ENCODE peak calls at places on chromosomes 16 and 17, in five cellular contexts. J, O, E, Y and K are unnamed samples.

GRCh38 chr17:3732171-3732570 is 8.5 kb downstream of the HASPIN start:
- DNase-seq in J (no peak), Y (no peak), E (no peak), O (no peak), K (no peak)

GRCh38 chr17:75995385-75995925 is 5.2 kb upstream of the CDK3 start:
- DNase-seq in O (no peak), E (no peak), J (no peak), Y (no peak), K (no peak)

GRCh38 chr17:70655179-70655578 is 485.8 kb downstream of the KCNJ2 start:
- DNase-seq in E (no peak), J (no peak), Y (no peak), O (no peak), K (no peak)

GRCh38 chr16:67199011-67199807 is at the start of gene ELMO3:
- DNase-seq in J (no peak), O (no peak), E (no peak), Y (peak; percentile 86), K (no peak)

GRCh38 chr16:2985893-2986355 is 5.7 kb upstream of the PKMYT1 start:
- DNase-seq in E (no peak), Y (peak; percentile 68), J (no peak), O (peak; percentile 73), K (no peak)

GRCh38 chr17:76670020-76670707 is 26.6 kb upstream of the ST6GALNAC1 start:
- DNase-seq in O (no peak), J (no peak), E (no peak), Y (peak; percentile 64), K (no peak)

GRCh38 chr17:4233668-4234258 is 30.0 kb downstream of the ANKFY1 start:
- DNase-seq in J (no peak), E (no peak), O (peak; percentile 51), Y (no peak), K (no peak)

GRCh38 chr17:29782917-29783316 is 147.1 kb downstream of the SSH2 start:
- DNase-seq in E (no peak), O (no peak), Y (no peak), J (no peak), K (no peak)

GRCh38 chr17:8927395-8927794 is 38.1 kb downstream of the PIK3R5 start:
- DNase-seq in J (no peak), O (no peak), Y (no peak), E (no peak), K (no peak)

GRCh38 chr17:74429604-74430384 is 2.1 kb upstream of the GPRC5C start:
- DNase-seq in Y (peak; percentile 74), E (no peak), O (peak; percentile 40), J (no peak), K (no peak)

GRCh38 chr17:5913641-5914040 is 156.5 kb upstream of the WSCD1 start:
- DNase-seq in O (no peak), J (no peak), E (no peak), Y (no peak), K (no peak)

GRCh38 chr17:56960596-56961538 is at the start of gene COIL:
- DNase-seq in Y (peak; percentile 95), E (peak; percentile 52), O (peak; percentile 93), J (peak; percentile 92), K (peak; percentile 84)

GRCh38 chr17:5019475-5019956 is 15.7 kb downstream of the SLC52A1 start:
- DNase-seq in Y (no peak), O (no peak), J (peak; percentile 43), E (no peak), K (peak; percentile 48)

GRCh38 chr16:68756250-68757051 is 19.4 kb downstream of the CDH1 start:
- DNase-seq in J (no peak), E (no peak), Y (peak; percentile 70), O (no peak), K (peak; percentile 53)

GRCh38 chr16:50371936-50372595 is 3.3 kb upstream of the BRD7 start:
- DNase-seq in Y (no peak), O (no peak), E (no peak), J (no peak), K (no peak)

GRCh38 chr17:50147841-50148225 is 2.6 kb downstream of the PPP1R9B start:
- DNase-seq in O (peak; percentile 60), Y (no peak), J (no peak), E (no peak), K (no peak)

GRCh38 chr16:16139061-16139460 is 84.2 kb downstream of the ABCC6 start:
- DNase-seq in O (no peak), E (no peak), Y (no peak), J (no peak), K (no peak)

GRCh38 chr17:36532435-36532975 is 2.2 kb downstream of the MYO19 start:
- DNase-seq in O (no peak), J (no peak), E (no peak), Y (no peak), K (no peak)

GRCh38 chr16:73878616-73879015 is 418.0 kb upstream of the PSMD7 start:
- DNase-seq in J (peak; percentile 27), E (no peak), O (no peak), Y (no peak), K (no peak)

GRCh38 chr17:16091773-16092172 is 92.1 kb downstream of the TTC19 start:
- DNase-seq in E (no peak), J (no peak), Y (no peak), O (no peak), K (no peak)

GRCh38 chr16:76535-77272 is 1.3 kb upstream of the MPG start:
- DNase-seq in E (no peak), O (peak; percentile 84), J (peak; percentile 48), Y (peak; percentile 66), K (peak; percentile 52)

GRCh38 chr16:86772671-86773338 is 194.5 kb downstream of the FOXL1 start:
- DNase-seq in E (no peak), O (no peak), Y (no peak), J (no peak), K (no peak)

GRCh38 chr17:3761061-3761917 is 37.6 kb downstream of the HASPIN start:
- DNase-seq in J (no peak), Y (no peak), E (no peak), O (no peak), K (no peak)

GRCh38 chr17:47866941-47867340 is 16.0 kb upstream of the SP6 start:
- DNase-seq in J (no peak), O (no peak), Y (no peak), E (no peak), K (no peak)

GRCh38 chr17:16470302-16470701 is 21.7 kb downstream of the LRRC75A start:
- DNase-seq in J (no peak), E (no peak), O (no peak), Y (no peak), K (no peak)

GRCh38 chr17:31722251-31723056 is 136.6 kb downstream of the COPRS start:
- DNase-seq in E (no peak), O (peak; percentile 48), J (no peak), Y (peak; percentile 39), K (no peak)

GRCh38 chr17:50721194-50722010 is 2.0 kb downstream of the LUC7L3 start:
- DNase-seq in E (no peak), O (no peak), J (no peak), Y (no peak), K (no peak)

GRCh38 chr17:58184986-58185761 is 7.4 kb upstream of the EPX start:
- DNase-seq in O (no peak), J (no peak), Y (no peak), E (no peak), K (no peak)

DNA sequence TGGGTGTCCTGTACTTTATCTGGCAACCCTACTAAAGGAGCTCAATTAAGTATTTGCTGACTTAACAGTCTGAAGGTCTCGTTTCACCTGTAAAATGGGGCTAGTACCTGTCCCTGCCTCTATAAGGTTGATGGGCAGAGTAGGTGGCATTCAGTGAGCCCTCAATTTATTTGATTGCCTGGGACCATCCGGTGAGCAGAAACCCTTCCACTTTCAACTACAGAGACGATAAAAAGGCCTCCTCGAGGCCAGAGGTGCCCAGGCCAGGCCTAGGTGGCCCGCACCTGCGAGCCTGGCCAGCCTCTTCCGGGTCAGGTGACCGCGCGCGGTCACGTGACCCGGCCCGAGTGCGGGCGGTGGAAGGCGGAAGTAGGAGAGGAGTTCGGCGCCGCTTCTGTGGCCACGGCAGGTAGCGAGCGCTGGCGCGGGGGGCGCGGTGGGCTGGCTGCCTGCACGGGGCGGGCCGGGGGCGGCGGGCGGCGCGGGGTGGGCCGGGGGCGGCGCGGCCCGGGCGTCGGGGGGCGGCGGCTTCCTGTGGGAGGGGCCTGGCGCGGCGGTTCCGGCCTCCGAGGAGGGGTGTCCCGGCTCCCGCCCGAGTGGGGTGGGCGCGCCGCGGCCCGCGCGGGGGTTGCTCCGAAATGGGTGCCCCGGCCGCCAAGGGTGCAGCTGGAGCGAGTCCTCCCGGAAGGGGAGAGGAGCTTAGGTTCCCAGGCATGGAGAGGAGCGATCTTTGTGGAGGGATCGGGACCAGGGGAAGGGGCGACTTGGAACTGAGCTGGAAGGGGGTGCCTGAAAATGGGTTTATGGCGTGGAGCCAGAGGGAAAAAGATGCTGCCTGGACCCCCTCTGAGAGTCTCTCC is at the start of gene WWP2:
- DNase-seq in O (peak; percentile 80), J (peak; percentile 77), Y (peak; percentile 82), E (no peak), K (peak; percentile 77)
- TF ChIP-seq POLR2A in O (no peak), J (peak; percentile 71), Y (no peak), E (no peak), K (peak; percentile 79)

GRCh38 chr17:7035591-7036368 is at the start of gene SLC16A13:
- DNase-seq in E (peak; percentile 92), J (peak; percentile 100), O (peak; percentile 95), Y (peak; percentile 96), K (peak; percentile 100)
- TF ChIP-seq POLR2A in E (peak; percentile 28), J (peak; percentile 96), O (no peak), Y (no peak), K (peak; percentile 97)

GRCh38 chr17:80781851-80782277 is 209.8 kb upstream of the CHMP6 start:
- DNase-seq in Y (no peak), E (no peak), J (no peak), O (no peak), K (no peak)

GRCh38 chr17:80781188-80781577 is 210.5 kb upstream of the CHMP6 start:
- DNase-seq in E (no peak), Y (no peak), O (no peak), J (no peak), K (no peak)

GRCh38 chr17:80779336-80779735 is 212.3 kb upstream of the CHMP6 start:
- DNase-seq in E (no peak), J (no peak), O (no peak), Y (no peak), K (no peak)

GRCh38 chr17:80779961-80780380 is 211.7 kb upstream of the CHMP6 start:
- DNase-seq in E (no peak), Y (no peak), O (no peak), J (no peak), K (no peak)

DNA sequence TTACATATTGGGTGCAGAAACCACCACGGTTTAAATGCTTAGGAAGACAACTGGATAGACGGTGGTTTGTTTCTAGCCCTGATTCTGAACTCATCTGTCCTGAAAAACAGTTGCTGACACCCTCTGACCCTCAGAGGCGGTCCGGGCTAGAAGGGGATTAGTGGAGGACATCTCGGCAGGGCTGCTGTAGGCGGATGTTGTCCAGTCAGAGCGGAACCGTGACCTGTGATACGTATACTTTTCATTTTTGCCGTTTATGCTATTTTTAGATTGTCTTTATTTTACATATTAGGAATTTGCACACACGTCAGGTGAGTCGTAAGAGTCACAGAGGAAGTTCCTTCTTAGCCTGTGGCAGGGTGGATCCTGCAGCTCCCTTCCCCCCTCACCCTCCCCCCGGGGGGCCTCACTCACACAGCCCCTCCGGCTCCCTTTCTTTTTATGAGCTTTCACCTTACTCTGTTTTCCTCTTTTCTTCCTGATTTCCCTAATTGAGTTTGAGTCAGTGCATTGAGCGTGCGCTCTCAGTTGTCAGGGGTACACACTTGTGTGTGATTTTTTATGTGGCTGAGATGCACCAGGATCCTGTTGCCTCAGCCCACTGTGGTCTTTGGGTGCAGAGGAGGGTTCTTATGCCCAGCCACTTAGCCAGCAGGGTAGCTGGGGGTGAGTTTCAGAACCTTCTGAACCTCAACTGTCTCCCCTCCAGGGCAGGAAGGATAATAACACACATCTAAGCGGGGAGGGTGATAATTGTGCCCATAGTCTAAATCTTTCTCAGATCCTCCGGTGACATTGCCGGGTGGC is 211.1 kb upstream of the CHMP6 start:
- DNase-seq in Y (no peak), E (no peak), O (no peak), J (no peak), K (peak; percentile 61)
- TF ChIP-seq POLR2A in Y (no peak), E (no peak), O (no peak), J (no peak), K (no peak)

GRCh38 chr16:71626018-71626857 is at the start of gene MARVELD3:
- DNase-seq in O (no peak), Y (peak; percentile 93), E (no peak), J (peak; percentile 17), K (peak; percentile 32)
- TF ChIP-seq POLR2A in O (no peak), Y (no peak), E (no peak), J (no peak), K (no peak)